ENCODE peak calls at places on chromosomes 11 and 22, in five cellular contexts. Q is activated T-cell treated with anti-CD3 and anti-CD28 coated beads for 24 hours, A is SK-N-DZ, D is ACHN, W is HT1080. M is an unnamed sample.

GRCh38 chr11:7969756-7970646 is 4.8 kb upstream of the NLRP10 start:
- DNase-seq in Q (no peak), A (no peak), D (no peak), W (no peak), M (no peak)

GRCh38 chr11:120554771-120555432 is 43.4 kb downstream of the GRIK4 start:
- DNase-seq in Q (no peak), A (no peak), D (no peak), W (no peak), M (no peak)

GRCh38 chr11:1736447-1736992 is 13.9 kb downstream of the IFITM10 start:
- DNase-seq in Q (no peak), A (no peak), D (no peak), W (no peak), M (no peak)

GRCh38 chr11:3949132-3949531 is 93.7 kb downstream of the STIM1 start:
- DNase-seq in Q (no peak), A (no peak), D (no peak), W (no peak), M (no peak)

GRCh38 chr22:31106001-31106571 is 1.3 kb downstream of the SELENOM start:
- DNase-seq in Q (no peak), A (no peak), D (no peak), W (no peak), M (no peak)

GRCh38 chr11:28835790-28836189 is 727.6 kb downstream of the METTL15 start:
- DNase-seq in Q (no peak), A (no peak), D (peak), W (peak), M (no peak)

GRCh38 chr11:106014035-106014434 is 8.0 kb downstream of the MSANTD4 start:
- DNase-seq in Q (no peak), A (no peak), D (no peak), W (no peak), M (no peak)

GRCh38 chr11:67649634-67650540 is 643 bp downstream of the ACY3 start:
- DNase-seq in Q (no peak), A (no peak), D (peak), W (no peak), M (no peak)

GRCh38 chr11:42521994-42522393 is 789.8 kb upstream of the API5 start:
- DNase-seq in Q (no peak), A (peak), D (no peak), W (peak), M (no peak)

GRCh38 chr11:123065634-123066033 is 3.7 kb upstream of the HSPA8 start:
- DNase-seq in Q (no peak), A (no peak), D (no peak), W (no peak), M (no peak)

GRCh38 chr11:1327064-1327460 is 17.6 kb upstream of the TOLLIP start:
- DNase-seq in Q (no peak), A (no peak), D (no peak), W (peak), M (no peak)

GRCh38 chr22:22085702-22086500 is 103.3 kb upstream of the TOP3B start:
- DNase-seq in Q (no peak), A (no peak), D (peak), W (peak), M (no peak)

GRCh38 chr11:118928870-118929495 is 3.3 kb upstream of the BCL9L start:
- DNase-seq in Q (no peak), A (peak), D (peak), W (peak), M (no peak)

GRCh38 chr22:49305215-49305965 is 522.3 kb downstream of the BRD1 start:
- DNase-seq in Q (peak), A (peak), D (peak), W (peak), M (peak)

GRCh38 chr22:29722151-29722550 is 2.3 kb downstream of the CABP7 start:
- DNase-seq in Q (no peak), A (no peak), D (peak), W (peak), M (no peak)

GRCh38 chr11:111299111-111300026 is 1.0 kb downstream of the POU2AF3 start:
- DNase-seq in Q (no peak), A (no peak), D (peak), W (no peak), M (no peak)

GRCh38 chr22:49362393-49362792 is 465.3 kb downstream of the BRD1 start:
- DNase-seq in Q (no peak), A (no peak), D (no peak), W (no peak), M (no peak)

GRCh38 chr11:103648670-103649400 is 387.6 kb upstream of the DDI1 start:
- DNase-seq in Q (no peak), A (no peak), D (no peak), W (peak), M (no peak)

GRCh38 chr22:36387664-36387913 is 178 bp downstream of the MYH9 start:
- DNase-seq in Q (no peak), A (no peak), D (no peak), W (no peak), M (no peak)

GRCh38 chr22:50530857-50531545 is 1.2 kb upstream of the TYMP start:
- DNase-seq in Q (peak), A (no peak), D (peak), W (no peak), M (peak)

GRCh38 chr11:43130616-43131015 is 181.2 kb upstream of the API5 start:
- DNase-seq in Q (no peak), A (peak), D (no peak), W (no peak), M (no peak)

GRCh38 chr22:17237031-17237668 is 17.9 kb upstream of the ADA2 start:
- DNase-seq in Q (no peak), A (no peak), D (no peak), W (no peak), M (no peak)

GRCh38 chr11:125201525-125202121 is 37.1 kb downstream of the PKNOX2 start:
- DNase-seq in Q (no peak), A (no peak), D (no peak), W (no peak), M (no peak)

GRCh38 chr22:17910561-17911311 is 113.6 kb downstream of the MICAL3 start:
- DNase-seq in Q (no peak), A (peak), D (peak), W (peak), M (no peak)

GRCh38 chr11:126653040-126653439 is 297.6 kb downstream of the ST3GAL4 start:
- DNase-seq in Q (no peak), A (no peak), D (no peak), W (no peak), M (no peak)

GRCh38 chr11:43943931-43944751 is 1.7 kb downstream of the C11orf96 start:
- DNase-seq in Q (no peak), A (no peak), D (no peak), W (no peak), M (no peak)

GRCh38 chr11:119258180-119258579 is 52.0 kb downstream of the CBL start:
- DNase-seq in Q (no peak), A (no peak), D (no peak), W (no peak), M (peak)